ENCODE peak calls at places on chromosomes 11 and 22, in ten cellular contexts. D is cardiac muscle cell, W is keratinocyte, K is A549, O is right lobe of liver, H is IMR-90, T is ovary, P is sigmoid colon, C is uterus, Y is mesendoderm. N is an unnamed sample.
A peak's percentile ranks its signal among the peaks of the same experiment; 100 is the strongest.

GRCh38 chr11:8873966-8874365 is 37.0 kb upstream of the AKIP1 start:
- DNase-seq in H (no peak), W (no peak), K (no peak), O (no peak), P (no peak), Y (no peak), T (no peak), D (peak; percentile 35), C (no peak), N (peak; percentile 28)

GRCh38 chr11:77029829-77030228 is 4.4 kb upstream of the B3GNT6 start:
- DNase-seq in W (no peak), C (no peak), K (no peak), H (no peak), Y (no peak), O (no peak), P (no peak), T (no peak), D (no peak), N (no peak)

GRCh38 chr11:18697581-18697980 is 998 bp upstream of the TMEM86A start:
- DNase-seq in D (no peak), W (no peak), P (peak; percentile 12), H (no peak), K (no peak), Y (no peak), O (no peak), T (no peak), C (no peak), N (no peak)

GRCh38 chr11:115134886-115135285 is 369.3 kb downstream of the CADM1 start:
- DNase-seq in T (no peak), H (no peak), W (no peak), K (no peak), D (no peak), O (no peak), C (no peak), P (no peak), Y (no peak), N (no peak)

GRCh38 chr11:73265853-73266643 is 6.1 kb upstream of the P2RY6 start:
- DNase-seq in T (no peak), C (peak; percentile 6), W (no peak), H (no peak), D (no peak), O (peak; percentile 17), P (peak; percentile 54), Y (no peak), K (no peak), N (no peak)

GRCh38 chr11:14314127-14314526 is 44.9 kb downstream of the RRAS2 start:
- DNase-seq in O (no peak), Y (no peak), T (no peak), K (no peak), D (no peak), H (no peak), C (no peak), P (no peak), W (no peak), N (no peak)

GRCh38 chr11:76279651-76280050 is 73.3 kb upstream of the WNT11 start:
- DNase-seq in K (no peak), H (no peak), T (no peak), O (no peak), W (no peak), D (no peak), C (no peak), Y (no peak), P (no peak), N (no peak)

GRCh38 chr11:48029686-48030279 is 49.4 kb downstream of the PTPRJ start:
- DNase-seq in W (no peak), Y (no peak), C (no peak), K (no peak), D (no peak), H (no peak), O (no peak), T (no peak), P (no peak), N (no peak)

GRCh38 chr22:30235687-30236170 is 10.8 kb downstream of the LIF start:
- DNase-seq in W (no peak), Y (peak; percentile 88), T (no peak), D (peak; percentile 90), K (peak; percentile 90), H (peak; percentile 88), C (no peak), O (no peak), P (no peak), N (no peak)

GRCh38 chr11:64535811-64536210 is 55.2 kb upstream of the SLC22A12 start:
- DNase-seq in O (no peak), D (no peak), H (no peak), Y (no peak), W (no peak), K (no peak), C (no peak), P (no peak), T (no peak), N (no peak)

GRCh38 chr22:36267058-36267457 is 14.1 kb downstream of the APOL1 start:
- DNase-seq in Y (no peak), W (no peak), P (no peak), T (no peak), C (no peak), K (no peak), H (no peak), O (peak; percentile 41), D (no peak), N (no peak)

GRCh38 chr11:95505927-95506426 is 275.0 kb upstream of the SESN3 start:
- DNase-seq in W (no peak), O (no peak), T (no peak), K (no peak), Y (no peak), D (peak; percentile 89), P (no peak), C (no peak), H (peak; percentile 52), N (no peak)

GRCh38 chr11:110478410-110478809 is 48.7 kb downstream of the FDX1 start:
- DNase-seq in K (no peak), D (no peak), H (no peak), W (no peak), P (no peak), O (no peak), T (no peak), C (no peak), Y (peak; percentile 79), N (no peak)

GRCh38 chr11:17952487-17952886 is 60.4 kb downstream of the SERGEF start:
- DNase-seq in Y (no peak), P (no peak), O (peak; percentile 46), H (no peak), D (no peak), C (no peak), K (no peak), T (no peak), W (no peak), N (no peak)

GRCh38 chr22:24498826-24499225 is 3.7 kb downstream of the UPB1 start:
- DNase-seq in D (no peak), P (no peak), W (no peak), T (no peak), K (no peak), O (no peak), H (no peak), Y (no peak), C (no peak), N (no peak)
- H3K4me1 ChIP-seq in D (peaks cover 27% of the 10 kb centered on the region), P (peaks cover 10% of the 10 kb centered on the region), W (peaks cover 10% of the 10 kb centered on the region), T (peaks cover 4% of the 10 kb centered on the region), K (no peaks in the 10 kb centered on the region), O (peaks cover 47% of the 10 kb centered on the region), H (peaks cover 3% of the 10 kb centered on the region), Y (peaks cover 3% of the 10 kb centered on the region), C (no peaks in the 10 kb centered on the region), N (no peaks in the 10 kb centered on the region)

GRCh38 chr22:42562684-42563083 is 8.9 kb downstream of the SERHL2 start:
- DNase-seq in W (no peak), H (no peak), Y (no peak), C (no peak), T (no peak), P (no peak), O (no peak), K (no peak), D (no peak), N (no peak)
- H3K27ac ChIP-seq in W (no peak overlapping the region), H (no peak overlapping the region), Y (no peak overlapping the region), C (no peak overlapping the region), T (peak overlapping the region; percentile 31), P (no peak overlapping the region), O (no peak overlapping the region), K (no peak overlapping the region), D (peak overlapping the region; percentile 59), N (no peak overlapping the region)

DNA sequence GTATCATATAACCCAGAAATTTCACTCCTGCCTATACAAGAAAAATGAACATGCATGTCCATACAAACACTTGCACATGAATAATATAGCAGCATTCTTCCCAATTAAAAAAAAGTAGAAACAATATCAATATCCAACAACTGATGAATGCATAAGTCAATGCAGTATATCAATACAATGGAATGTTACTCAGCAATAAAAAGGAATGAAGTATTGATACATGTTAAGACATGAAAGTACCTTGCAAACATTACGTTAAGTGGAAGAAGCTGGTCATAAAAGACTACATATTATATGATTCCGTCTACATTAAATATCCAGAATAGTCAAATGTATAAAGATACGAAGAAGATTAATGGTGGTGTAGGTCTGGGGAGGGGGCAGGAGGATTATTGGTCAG is 73.9 kb upstream of the DRD2 start:
- DNase-seq in T (no peak), W (no peak), K (no peak), P (no peak), Y (no peak), O (no peak), H (no peak), D (no peak), C (no peak), N (no peak)
- H3K4me1 ChIP-seq in T (no peaks in the 10 kb centered on the region), W (peaks cover 53% of the 10 kb centered on the region), K (peaks cover 5% of the 10 kb centered on the region), P (peaks cover 14% of the 10 kb centered on the region), Y (no peaks in the 10 kb centered on the region), O (no peaks in the 10 kb centered on the region), H (peaks cover 3% of the 10 kb centered on the region), D (no peaks in the 10 kb centered on the region), C (peaks cover 7% of the 10 kb centered on the region), N (no peaks in the 10 kb centered on the region)

GRCh38 chr11:130180491-130180890 is 20.9 kb downstream of the ST14 start:
- DNase-seq in P (no peak), K (no peak), O (no peak), T (no peak), W (no peak), Y (no peak), C (no peak), H (peak; percentile 39), D (no peak), N (no peak)

GRCh38 chr11:130181295-130182272 is 22.0 kb downstream of the ST14 start:
- DNase-seq in T (no peak), P (no peak), O (peak; percentile 87), Y (no peak), K (peak; percentile 46), D (peak; percentile 67), W (no peak), H (peak; percentile 83), C (no peak), N (no peak)

GRCh38 chr11:130179396-130180306 is 20.1 kb downstream of the ST14 start:
- DNase-seq in P (no peak), Y (no peak), O (no peak), C (no peak), H (no peak), W (no peak), K (no peak), D (no peak), T (no peak), N (no peak)

GRCh38 chr11:130178992-130179391 is 19.4 kb downstream of the ST14 start:
- DNase-seq in D (no peak), O (no peak), C (no peak), K (no peak), T (no peak), Y (no peak), P (no peak), W (no peak), H (no peak), N (no peak)

DNA sequence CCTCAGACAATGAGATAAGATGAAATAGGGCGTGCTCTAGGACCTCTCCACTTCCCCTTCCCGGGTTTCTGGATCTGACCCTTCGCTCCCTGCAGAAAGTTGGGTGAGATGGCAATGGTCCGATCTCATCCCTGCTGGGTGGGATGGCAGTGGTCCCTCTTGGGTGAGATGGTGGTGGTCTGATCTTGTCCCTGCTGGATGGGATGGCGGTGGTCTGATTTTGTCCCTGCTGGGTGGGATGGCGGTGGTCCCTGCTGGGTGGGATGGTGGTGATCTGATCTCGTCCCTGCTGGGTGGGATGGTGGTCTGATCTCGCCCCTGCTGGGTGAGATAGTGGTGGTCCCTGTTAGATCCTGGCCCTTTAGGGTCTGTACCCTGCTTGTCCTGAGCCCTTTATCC is 21.3 kb downstream of the ST14 start:
- DNase-seq in H (no peak), O (no peak), D (no peak), C (no peak), P (no peak), K (no peak), W (no peak), Y (no peak), T (no peak), N (no peak)
- H3K27ac ChIP-seq in H (no peak overlapping the region), O (peak overlapping the region; percentile 84), D (no peak overlapping the region), C (no peak overlapping the region), P (no peak overlapping the region), K (peak overlapping the region; percentile 33), W (peak overlapping the region; percentile 70), Y (no peak overlapping the region), T (no peak overlapping the region), N (no peak overlapping the region)